ENCODE peak calls at places on chromosomes 11 and 22, in six cellular contexts. S is activated naive CD8-positive, alpha-beta T cell treated with anti-CD3 and anti-CD28 coated beads for 36 hours; P is GM06990; R is RCC 7860; Q is NCI-H510A treated with DMSO at 0.1 percent for 48 hours; N is H54. K is an unnamed sample.

GRCh38 chr11:15941206-15941770 is 415.1 kb downstream of the SOX6 start:
- DNase-seq in P (peak), R (no peak), N (no peak), S (peak), Q (no peak), K (no peak)

GRCh38 chr11:45048870-45049825 is 97.3 kb upstream of the PRDM11 start:
- DNase-seq in S (no peak), Q (no peak), P (no peak), N (no peak), R (no peak), K (no peak)

GRCh38 chr11:2886191-2886894 is 768 bp upstream of the CDKN1C start:
- DNase-seq in N (no peak), R (no peak), P (no peak), Q (no peak), S (no peak), K (no peak)

GRCh38 chr22:35140879-35141745 is 75.2 kb downstream of the ISX start:
- DNase-seq in N (peak), P (peak), R (no peak), Q (no peak), S (no peak), K (no peak)

GRCh38 chr11:68677432-68677831 is 6.9 kb upstream of the GAL start:
- DNase-seq in S (no peak), P (no peak), Q (no peak), R (peak), N (peak), K (peak)

GRCh38 chr11:93116641-93117577 is 80.9 kb downstream of the SLC36A4 start:
- DNase-seq in S (no peak), P (no peak), N (no peak), R (no peak), Q (no peak), K (no peak)

GRCh38 chr22:40450651-40451050 is 80.3 kb downstream of the SGSM3 start:
- DNase-seq in Q (no peak), S (no peak), N (no peak), R (no peak), P (no peak), K (no peak)

GRCh38 chr22:42080287-42080686 is 787 bp downstream of the SMDT1 start:
- DNase-seq in N (no peak), P (no peak), Q (no peak), R (no peak), S (no peak), K (peak)

GRCh38 chr11:112321521-112322172 is 61.0 kb upstream of the PLET1 start:
- DNase-seq in S (no peak), R (peak), Q (peak), P (no peak), N (no peak), K (peak)

GRCh38 chr11:17798253-17798652 is 63.7 kb downstream of the KCNC1 start:
- DNase-seq in S (no peak), P (no peak), R (no peak), Q (no peak), N (no peak), K (no peak)

GRCh38 chr11:67674442-67674871 is at the start of gene ALDH3B2:
- DNase-seq in S (no peak), N (no peak), Q (peak), P (no peak), R (no peak), K (no peak)

GRCh38 chr22:22712092-22712658 is 67.8 kb downstream of the GGTLC2 start:
- DNase-seq in P (no peak), S (no peak), R (no peak), N (no peak), Q (no peak), K (no peak)

GRCh38 chr11:14969922-14970323 is 2.2 kb downstream of the CALCA start:
- DNase-seq in S (peak), Q (peak), N (no peak), P (peak), R (no peak), K (no peak)

GRCh38 chr11:15800121-15800800 is 556.1 kb downstream of the SOX6 start:
- DNase-seq in Q (no peak), N (no peak), P (no peak), S (no peak), R (peak), K (peak)

GRCh38 chr11:134500621-134501020 is 88.6 kb upstream of the B3GAT1 start:
- DNase-seq in Q (no peak), N (no peak), R (no peak), P (no peak), S (no peak), K (no peak)

GRCh38 chr22:43310311-43310710 is 32.9 kb downstream of the SCUBE1 start:
- DNase-seq in R (no peak), Q (peak), N (no peak), P (no peak), S (no peak), K (no peak)

GRCh38 chr22:26589367-26589844 is 526 bp downstream of the TPST2 start:
- DNase-seq in R (no peak), S (peak), N (peak), P (peak), Q (no peak), K (no peak)

GRCh38 chr11:126829716-126830115 is 170.9 kb downstream of the KIRREL3 start:
- DNase-seq in Q (peak), S (no peak), N (no peak), R (no peak), P (no peak), K (no peak)

GRCh38 chr11:79040348-79040747 is 400.5 kb downstream of the TENM4 start:
- DNase-seq in R (no peak), P (no peak), S (no peak), Q (no peak), N (no peak), K (no peak)

GRCh38 chr11:119363081-119363861 is 16.8 kb upstream of the MFRP start:
- DNase-seq in P (no peak), Q (no peak), R (no peak), N (no peak), S (no peak), K (no peak)

GRCh38 chr11:126703661-126704060 is 296.9 kb downstream of the KIRREL3 start:
- DNase-seq in P (no peak), S (no peak), N (no peak), R (no peak), Q (no peak), K (no peak)

GRCh38 chr11:95863486-95864140 is 60.3 kb downstream of the MTMR2 start:
- DNase-seq in R (peak), S (no peak), Q (no peak), P (no peak), N (no peak), K (peak)

GRCh38 chr11:58625086-58625485 is 2.6 kb downstream of the CNTF start:
- DNase-seq in N (no peak), Q (no peak), R (no peak), S (no peak), P (no peak), K (no peak)

GRCh38 chr11:123373754-123374621 is 56.1 kb upstream of the GRAMD1B start:
- DNase-seq in P (no peak), N (no peak), S (no peak), Q (no peak), R (no peak), K (no peak)

GRCh38 chr22:37999640-38000272 is 15.4 kb upstream of the SOX10 start:
- DNase-seq in R (no peak), N (peak), P (no peak), S (no peak), Q (no peak), K (no peak)

GRCh38 chr11:66842896-66843775 is at the start of gene RCE1:
- DNase-seq in N (peak), R (peak), Q (peak), P (peak), S (peak), K (peak)

GRCh38 chr22:28802595-28803087 is 2.3 kb upstream of the XBP1 start:
- DNase-seq in Q (no peak), P (no peak), R (no peak), S (no peak), N (no peak), K (no peak)

GRCh38 chr11:35030716-35031213 is 108.2 kb upstream of the CD44 start:
- DNase-seq in R (peak), N (peak), S (no peak), Q (no peak), P (peak), K (peak)

GRCh38 chr11:70627219-70627618 is 228.9 kb downstream of the CTTN start:
- DNase-seq in Q (peak), N (no peak), S (no peak), R (no peak), P (no peak), K (no peak)

GRCh38 chr22:43308451-43309235 is 34.5 kb downstream of the SCUBE1 start:
- DNase-seq in S (no peak), N (no peak), P (no peak), R (no peak), Q (peak), K (no peak)

GRCh38 chr11:118012083-118012669 is 26.0 kb downstream of the IL10RA start:
- DNase-seq in P (no peak), S (no peak), R (no peak), N (peak), Q (no peak), K (peak)

GRCh38 chr22:23306438-23306921 is 126.2 kb downstream of the BCR start:
- DNase-seq in R (no peak), Q (no peak), N (no peak), P (no peak), S (no peak), K (peak)

GRCh38 chr11:58508814-58509213 is 909 bp upstream of the OR5B21 start:
- DNase-seq in S (no peak), Q (no peak), P (no peak), N (no peak), R (no peak), K (no peak)

GRCh38 chr11:60762851-60763691 is 6.4 kb downstream of the MS4A15 start:
- DNase-seq in S (no peak), R (no peak), P (peak), Q (no peak), N (no peak), K (no peak)